ENCODE peak calls at places on chromosomes 5 and 9, in ten cellular contexts. H is choroid plexus epithelial cell; C is cardiac muscle cell; E is A549; S is PC-3; W is fibroblast of pulmonary artery; R is astrocyte of the spinal cord; Q is CD8-positive, alpha-beta T cell; Y is DND-41; P is fibroblast of lung. U is an unnamed sample.

GRCh38 chr9:17052626-17053025 is 82.2 kb upstream of the CNTLN start:
- DNase-seq in H (no peak), C (no peak), E (no peak), S (no peak), W (no peak), R (no peak), Q (no peak), Y (no peak), P (no peak), U (no peak)

GRCh38 chr9:128136816-128137793 is 9.6 kb upstream of the PTGES2 start:
- DNase-seq in H (peak), C (no peak), E (no peak), S (peak), W (peak), R (peak), Q (no peak), Y (no peak), P (peak), U (no peak)

GRCh38 chr5:135217669-135218485 is 181.2 kb downstream of the MACROH2A1 start:
- DNase-seq in H (no peak), C (no peak), E (no peak), S (no peak), W (no peak), R (no peak), Q (no peak), Y (no peak), P (no peak), U (no peak)

GRCh38 chr9:82418334-82418733 is 429.8 kb downstream of the SPATA31D1 start:
- DNase-seq in H (peak), C (no peak), E (no peak), S (peak), W (no peak), R (peak), Q (no peak), Y (no peak), P (no peak), U (no peak)

GRCh38 chr9:93112116-93112863 is 16.3 kb downstream of the CARD19 start:
- DNase-seq in H (no peak), C (no peak), E (no peak), S (no peak), W (no peak), R (no peak), Q (no peak), Y (no peak), P (no peak), U (peak)

GRCh38 chr5:131635755-131636479 is 888 bp upstream of the RAPGEF6 start:
- DNase-seq in H (peak), C (peak), E (peak), S (no peak), W (peak), R (no peak), Q (no peak), Y (no peak), P (no peak), U (no peak)

GRCh38 chr5:101306391-101307137 is 403.5 kb upstream of the ST8SIA4 start:
- DNase-seq in H (no peak), C (no peak), E (peak), S (peak), W (no peak), R (peak), Q (no peak), Y (no peak), P (peak), U (no peak)

GRCh38 chr5:79025054-79025465 is 40.0 kb upstream of the ARSB start:
- DNase-seq in H (peak), C (peak), E (peak), S (peak), W (peak), R (peak), Q (peak), Y (peak), P (peak), U (peak)

GRCh38 chr5:2750758-2751464 is 566 bp downstream of the IRX2 start:
- DNase-seq in H (no peak), C (peak), E (no peak), S (peak), W (no peak), R (peak), Q (no peak), Y (no peak), P (no peak), U (no peak)

GRCh38 chr9:14315754-14316573 is 2.0 kb upstream of the NFIB start:
- DNase-seq in H (peak), C (peak), E (peak), S (peak), W (peak), R (peak), Q (no peak), Y (no peak), P (peak), U (peak)

GRCh38 chr5:76401801-76402250 is 1.3 kb upstream of the IQGAP2 start:
- DNase-seq in H (no peak), C (no peak), E (no peak), S (no peak), W (no peak), R (no peak), Q (no peak), Y (no peak), P (no peak), U (no peak)

GRCh38 chr9:121362813-121363585 is 7.1 kb downstream of the STOM start:
- DNase-seq in H (peak), C (no peak), E (peak), S (peak), W (peak), R (peak), Q (no peak), Y (no peak), P (peak), U (no peak)

GRCh38 chr9:123090198-123090896 is 56.9 kb downstream of the GPR21 start:
- DNase-seq in H (no peak), C (no peak), E (no peak), S (no peak), W (peak), R (no peak), Q (no peak), Y (no peak), P (no peak), U (no peak)

GRCh38 chr9:27572566-27572917 is 739 bp downstream of the C9orf72 start:
- DNase-seq in H (peak), C (peak), E (peak), S (peak), W (peak), R (peak), Q (peak), Y (peak), P (peak), U (no peak)

GRCh38 chr5:164217464-164217863 is 712.0 kb downstream of the MAT2B start:
- DNase-seq in H (no peak), C (no peak), E (no peak), S (no peak), W (no peak), R (no peak), Q (no peak), Y (no peak), P (no peak), U (no peak)

GRCh38 chr5:58076473-58077257 is 383.2 kb downstream of the PLK2 start:
- DNase-seq in H (no peak), C (no peak), E (no peak), S (no peak), W (peak), R (no peak), Q (no peak), Y (no peak), P (no peak), U (no peak)

GRCh38 chr9:35816708-35817107 is 1.9 kb upstream of the HINT2 start:
- DNase-seq in H (no peak), C (no peak), E (peak), S (peak), W (no peak), R (no peak), Q (no peak), Y (no peak), P (no peak), U (no peak)

GRCh38 chr9:33884856-33885701 is 68.1 kb downstream of the UBE2R2 start:
- DNase-seq in H (peak), C (peak), E (no peak), S (peak), W (peak), R (peak), Q (no peak), Y (no peak), P (peak), U (no peak)

DNA sequence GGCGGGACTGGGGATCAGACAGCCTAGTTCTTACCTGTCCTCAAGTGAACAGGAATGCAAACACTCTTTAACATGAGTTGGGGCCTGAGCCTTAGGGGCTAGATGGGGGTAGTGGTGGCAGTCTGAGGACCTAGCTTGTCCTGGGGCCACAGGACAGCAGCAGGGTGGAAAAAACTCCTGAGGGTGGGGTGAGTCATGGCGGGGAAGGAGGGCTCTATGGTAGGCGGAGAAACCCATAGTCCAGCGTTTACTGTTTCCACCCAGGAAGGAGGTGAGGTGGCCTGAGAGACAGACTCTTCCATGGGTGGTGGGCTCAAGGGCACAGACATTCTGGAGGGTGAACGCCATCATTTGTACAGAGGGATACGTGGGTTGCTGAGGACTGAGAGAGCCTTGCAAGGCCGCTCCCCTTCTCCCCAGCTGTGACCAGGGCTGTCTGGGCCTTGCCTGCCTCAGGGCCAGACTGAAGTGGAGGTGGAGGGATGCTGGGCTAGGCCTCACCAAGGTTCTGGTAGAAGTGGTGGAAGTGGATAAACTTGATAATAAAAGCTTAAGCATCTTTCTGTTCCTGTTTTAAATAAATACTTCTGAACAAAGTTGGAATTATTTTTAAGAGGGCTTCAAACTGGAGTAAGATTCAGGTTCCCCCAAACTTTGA is 1.1 kb upstream of the TSPAN17 start:
- DNase-seq in H (no peak), C (no peak), E (no peak), S (no peak), W (no peak), R (no peak), Q (no peak), Y (no peak), P (no peak), U (no peak)
- H3K4me3 ChIP-seq in H (no peak), C (no peak), E (peak), S (peak), W (no peak), R (no peak), Q (peak), Y (no peak), P (no peak), U (peak)

DNA sequence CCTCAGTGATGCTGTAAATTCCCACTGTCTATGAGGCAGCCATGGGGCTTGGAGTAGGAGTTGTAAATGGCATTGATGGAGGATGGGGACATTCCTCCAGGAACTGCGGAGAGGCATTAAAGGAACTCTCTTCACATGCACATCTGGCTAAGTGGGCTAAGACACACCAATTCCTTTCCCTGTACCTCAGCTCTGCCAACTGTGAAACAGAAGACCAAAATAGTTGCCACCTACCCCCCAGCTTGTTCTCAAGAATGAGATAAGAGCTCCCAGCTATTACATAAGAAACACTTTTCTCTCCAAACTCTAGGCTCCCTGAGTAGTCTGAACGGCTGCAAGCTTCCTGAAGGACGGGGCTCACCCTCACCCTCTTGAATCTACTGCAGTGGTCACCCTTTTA is 144.6 kb upstream of the SLC30A5 start:
- DNase-seq in H (no peak), C (no peak), E (no peak), S (no peak), W (no peak), R (no peak), Q (no peak), Y (no peak), P (no peak), U (no peak)
- TF ChIP-seq CTCF in H (no peak), C (no peak), E (no peak), S (no peak), W (no peak), R (no peak), Q (no peak), Y (no peak), P (no peak), U (no peak)

GRCh38 chr9:68983797-68984419 is 30.0 kb downstream of the PRKACG start:
- DNase-seq in H (no peak), C (no peak), E (no peak), S (no peak), W (no peak), R (no peak), Q (no peak), Y (no peak), P (no peak), U (no peak)

GRCh38 chr9:68983008-68983411 is 30.9 kb downstream of the PRKACG start:
- DNase-seq in H (no peak), C (peak), E (no peak), S (no peak), W (no peak), R (no peak), Q (no peak), Y (no peak), P (no peak), U (no peak)

GRCh38 chr9:68979538-68980314 is 34.2 kb downstream of the PRKACG start:
- DNase-seq in H (no peak), C (peak), E (no peak), S (no peak), W (no peak), R (no peak), Q (no peak), Y (no peak), P (no peak), U (no peak)

GRCh38 chr9:68980341-68980914 is 33.5 kb downstream of the PRKACG start:
- DNase-seq in H (no peak), C (peak), E (no peak), S (no peak), W (no peak), R (no peak), Q (no peak), Y (no peak), P (no peak), U (no peak)

DNA sequence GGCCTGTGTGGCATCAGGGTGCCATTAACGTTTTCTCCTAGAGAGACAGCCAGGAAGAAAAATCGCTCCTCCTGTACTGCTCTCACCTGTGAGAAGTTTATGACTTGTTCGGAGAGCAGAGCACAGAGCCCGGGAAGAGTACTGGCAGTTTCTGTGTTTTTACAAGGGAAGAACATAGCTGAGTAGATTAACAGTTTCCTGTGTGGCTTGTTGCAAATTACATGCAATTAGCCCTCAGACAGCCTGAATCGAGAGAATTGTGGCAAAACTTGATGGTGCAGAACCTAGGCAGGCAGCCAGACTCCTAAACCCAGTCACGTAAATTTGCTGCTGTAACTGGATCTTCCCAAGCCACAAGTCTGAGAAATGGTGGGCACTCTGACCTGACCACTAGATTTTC is 32.1 kb downstream of the PRKACG start:
- DNase-seq in H (no peak), C (no peak), E (no peak), S (peak), W (no peak), R (no peak), Q (no peak), Y (no peak), P (no peak), U (no peak)
- H3K4me3 ChIP-seq in H (no peak), C (no peak), E (no peak), S (no peak), W (no peak), R (no peak), Q (no peak), Y (no peak), P (no peak), U (no peak)

GRCh38 chr5:177041936-177042335 is 19.4 kb downstream of the ZNF346 start:
- DNase-seq in H (no peak), C (no peak), E (no peak), S (no peak), W (no peak), R (no peak), Q (no peak), Y (no peak), P (no peak), U (no peak)
- TF ChIP-seq CTCF in H (no peak), C (no peak), E (no peak), S (no peak), W (no peak), R (no peak), Q (no peak), Y (no peak), P (no peak), U (no peak)

U was measured in dorsolateral prefrontal cortex.